ENCODE peak calls at places on chromosomes 5 and 9, in eight cellular contexts. O is heart left ventricle, G is adrenal gland, W is sigmoid colon, Y is suprapubic skin, U is HCT116, E is ovary, S is A549. T is an unnamed sample.

GRCh38 chr5:168287362-168287761 is 4.1 kb upstream of the WWC1 start:
- DNase-seq in W (no peak), Y (no peak), U (no peak), G (no peak), O (no peak), S (no peak), E (no peak), T (no peak)

GRCh38 chr5:1767524-1768282 is 31.9 kb downstream of the MRPL36 start:
- DNase-seq in O (peak), S (no peak), W (peak), U (no peak), G (no peak), E (no peak), Y (no peak), T (no peak)

GRCh38 chr9:88971131-88971960 is 19.9 kb upstream of the S1PR3 start:
- DNase-seq in G (no peak), U (no peak), S (no peak), E (no peak), W (no peak), O (no peak), Y (no peak), T (no peak)

GRCh38 chr5:22473865-22474264 is 379.3 kb downstream of the CDH12 start:
- DNase-seq in E (no peak), S (no peak), Y (no peak), W (no peak), U (no peak), O (no peak), G (no peak), T (no peak)

GRCh38 chr5:119943148-119943547 is 313.8 kb downstream of the FAM170A start:
- DNase-seq in U (no peak), S (no peak), E (no peak), G (no peak), Y (no peak), W (no peak), O (no peak), T (no peak)

GRCh38 chr5:95848701-95849100 is 26.2 kb upstream of the GLRX start:
- DNase-seq in S (no peak), O (no peak), U (no peak), Y (no peak), G (no peak), W (no peak), E (no peak), T (no peak)

GRCh38 chr9:3804148-3804547 is 278.3 kb upstream of the RFX3 start:
- DNase-seq in W (no peak), S (no peak), Y (no peak), E (no peak), G (no peak), U (no peak), O (no peak), T (no peak)

GRCh38 chr5:124858612-124859011 is 112.2 kb upstream of the ZNF608 start:
- DNase-seq in O (no peak), U (no peak), W (no peak), S (no peak), Y (no peak), E (no peak), G (peak), T (no peak)

GRCh38 chr5:134445841-134446818 is 34.4 kb upstream of the CDKN2AIPNL start:
- DNase-seq in U (no peak), W (peak), G (no peak), S (no peak), Y (no peak), E (no peak), O (no peak), T (no peak)

GRCh38 chr5:134447815-134448520 is 36.3 kb upstream of the CDKN2AIPNL start:
- DNase-seq in S (no peak), G (no peak), Y (no peak), U (no peak), O (no peak), E (no peak), W (peak), T (no peak)

GRCh38 chr5:134449167-134449566 is 37.5 kb upstream of the CDKN2AIPNL start:
- DNase-seq in Y (no peak), G (no peak), S (no peak), E (no peak), W (peak), U (no peak), O (no peak), T (no peak)

GRCh38 chr5:134444941-134445471 is 33.3 kb upstream of the CDKN2AIPNL start:
- DNase-seq in U (no peak), E (no peak), Y (no peak), G (no peak), O (no peak), S (no peak), W (no peak), T (no peak)

GRCh38 chr5:134446938-134447337 is 35.3 kb upstream of the CDKN2AIPNL start:
- DNase-seq in S (no peak), W (no peak), U (no peak), E (no peak), G (no peak), Y (no peak), O (no peak), T (no peak)
- TF ChIP-seq POLR2A in S (no peak), W (no peak), U (no peak), E (no peak), G (no peak), Y (no peak), O (no peak), T (no peak)

DNA sequence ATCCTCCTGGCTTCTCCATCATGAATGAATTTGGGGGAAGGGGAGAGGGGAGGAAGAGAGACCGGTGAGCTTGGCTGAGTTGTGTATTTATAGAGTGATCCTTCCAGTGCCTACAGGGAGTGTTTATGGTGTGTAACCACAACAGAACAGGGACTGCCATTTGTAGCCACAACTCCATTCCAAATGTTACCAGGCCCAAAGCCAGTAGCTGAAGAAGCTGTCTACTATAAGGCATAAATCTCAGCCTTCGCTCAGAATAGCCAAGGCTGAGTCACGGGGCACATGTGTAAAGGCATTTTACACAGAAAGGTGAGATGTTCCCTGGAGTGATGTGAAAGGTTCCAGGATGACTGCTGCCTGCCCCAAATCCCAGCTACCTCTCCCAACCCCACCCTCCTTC is 2.5 kb downstream of the TMEM252 start:
- DNase-seq in U (no peak), W (peak), O (peak), S (no peak), Y (no peak), G (peak), E (no peak), T (no peak)
- H3K27ac ChIP-seq in U (no peak), W (peak), O (peak), S (no peak), Y (no peak), G (no peak), E (no peak), T (no peak)

GRCh38 chr5:61330879-61331406 is 1.1 kb upstream of the ZSWIM6 start:
- DNase-seq in E (peak), O (peak), G (peak), Y (no peak), W (peak), S (peak), U (no peak), T (no peak)
- TF ChIP-seq POLR2A in E (no peak), O (no peak), G (peak), Y (no peak), W (no peak), S (no peak), U (no peak), T (no peak)

GRCh38 chr9:114503009-114503408 is 2.3 kb downstream of the WHRN start:
- DNase-seq in Y (no peak), G (no peak), S (no peak), U (no peak), W (no peak), E (no peak), O (no peak), T (no peak)

GRCh38 chr9:114505187-114506081 is at the start of gene WHRN:
- DNase-seq in U (peak), S (peak), W (peak), E (peak), O (peak), G (peak), Y (peak), T (peak)

GRCh38 chr9:114504341-114505186 is 709 bp downstream of the WHRN start:
- DNase-seq in E (peak), U (peak), Y (peak), S (peak), G (peak), O (peak), W (peak), T (peak)

GRCh38 chr9:114501786-114502682 is 3.2 kb downstream of the WHRN start:
- DNase-seq in O (no peak), E (no peak), U (no peak), S (peak), W (no peak), G (peak), Y (no peak), T (no peak)

DNA sequence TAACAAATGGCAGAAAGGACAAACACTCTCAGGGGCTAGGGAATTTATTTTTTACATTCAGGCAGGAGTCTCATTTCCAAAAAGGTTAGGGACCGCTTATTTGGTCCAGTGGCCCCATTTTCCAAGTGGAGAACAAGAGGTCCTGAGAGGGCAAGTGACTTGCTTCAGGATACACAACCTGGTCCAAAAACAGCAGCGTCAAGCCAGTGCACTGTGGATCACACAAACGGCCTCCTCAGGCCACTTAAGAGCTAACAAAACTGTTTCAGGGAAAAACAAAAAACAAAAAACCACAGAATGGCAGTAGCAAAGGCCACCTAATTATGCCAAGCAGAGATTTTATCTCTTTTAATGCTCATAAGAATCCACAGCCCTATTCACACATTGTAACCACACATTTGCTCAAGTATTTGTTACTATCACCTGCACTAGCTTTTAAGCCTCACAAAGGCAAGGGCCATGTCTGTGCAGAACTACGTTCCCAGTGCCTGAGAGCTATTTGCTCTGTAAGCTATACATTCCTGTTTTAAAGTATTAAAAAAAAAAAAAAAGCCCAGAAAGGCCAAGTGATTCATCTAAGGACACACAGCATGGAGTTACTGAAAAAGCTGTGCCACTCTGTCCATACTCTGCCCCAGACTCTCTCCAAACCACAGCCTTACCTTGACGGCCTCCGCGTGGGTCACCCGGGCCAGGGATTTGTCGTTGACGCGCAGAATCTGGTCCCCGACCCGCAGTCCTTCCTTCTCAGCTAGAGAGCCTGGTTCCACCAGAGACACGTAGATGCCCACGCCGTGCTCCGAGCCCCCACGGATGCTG is 1.5 kb downstream of the WHRN start:
- DNase-seq in Y (no peak), E (no peak), S (no peak), O (no peak), U (no peak), G (no peak), W (no peak), T (peak)
- H3K27ac ChIP-seq in Y (peak), E (peak), S (no peak), O (no peak), U (no peak), G (peak), W (peak), T (no peak)

GRCh38 chr9:68704804-68705635 is at the start of gene PIP5K1B:
- DNase-seq in O (peak), G (peak), Y (peak), W (peak), E (peak), S (peak), U (no peak), T (no peak)
- TF ChIP-seq POLR2A in O (peak), G (peak), Y (no peak), W (no peak), E (no peak), S (no peak), U (no peak), T (no peak)

GRCh38 chr5:177432143-177432904 is 5.8 kb downstream of the GRK6 start:
- DNase-seq in W (peak), S (no peak), G (no peak), E (peak), O (peak), U (no peak), Y (no peak), T (no peak)

GRCh38 chr5:177434437-177434836 is 8.0 kb downstream of the GRK6 start:
- DNase-seq in S (no peak), O (no peak), U (no peak), G (no peak), Y (no peak), E (no peak), W (no peak), T (no peak)

GRCh38 chr5:177433658-177434217 is 7.3 kb downstream of the GRK6 start:
- DNase-seq in Y (no peak), S (no peak), G (no peak), O (no peak), W (no peak), U (no peak), E (no peak), T (no peak)

GRCh38 chr5:177431317-177432142 is 5.1 kb downstream of the GRK6 start:
- DNase-seq in W (peak), S (no peak), E (peak), U (no peak), Y (no peak), G (no peak), O (peak), T (no peak)

DNA sequence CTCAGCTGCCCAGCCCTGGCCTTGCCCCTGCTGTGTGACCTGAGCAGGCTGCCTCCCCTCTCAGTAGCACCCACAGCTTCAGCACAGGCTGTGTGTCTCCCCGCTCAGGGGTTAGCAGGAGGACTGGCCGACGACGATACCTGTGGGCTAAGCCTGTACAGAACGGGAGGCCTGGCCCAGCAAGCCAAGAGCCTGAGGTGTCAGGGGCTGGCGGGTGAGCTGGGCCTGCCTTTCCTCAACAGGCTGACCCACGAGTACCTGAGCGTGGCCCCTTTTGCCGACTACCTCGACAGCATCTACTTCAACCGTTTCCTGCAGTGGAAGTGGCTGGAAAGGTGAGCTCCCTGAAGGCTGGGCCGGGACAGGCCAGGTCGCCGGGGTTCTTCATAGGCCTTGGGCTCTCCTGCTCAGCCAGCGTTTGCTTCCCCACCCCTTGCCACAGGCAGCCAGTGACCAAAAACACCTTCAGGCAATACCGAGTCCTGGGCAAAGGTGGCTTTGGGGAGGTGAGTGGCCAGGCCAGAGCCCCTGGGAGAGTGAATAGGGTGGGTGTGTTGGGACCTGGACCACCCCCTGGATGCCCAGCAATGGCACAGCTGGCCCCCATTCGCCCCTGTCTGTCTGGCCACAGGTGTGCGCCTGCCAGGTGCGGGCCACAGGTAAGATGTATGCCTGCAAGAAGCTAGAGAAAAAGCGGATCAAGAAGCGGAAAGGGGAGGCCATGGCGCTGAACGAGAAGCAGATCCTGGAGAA is 6.6 kb downstream of the GRK6 start:
- DNase-seq in O (no peak), Y (no peak), S (no peak), G (no peak), E (no peak), W (no peak), U (no peak), T (no peak)
- H3K27ac ChIP-seq in O (no peak), Y (no peak), S (no peak), G (no peak), E (no peak), W (no peak), U (no peak), T (peak)

GRCh38 chr5:59275170-59275536 is 618.4 kb downstream of the PDE4D start:
- DNase-seq in W (no peak), S (no peak), U (no peak), Y (no peak), O (no peak), G (no peak), E (no peak), T (no peak)

GRCh38 chr5:59276886-59277514 is 616.5 kb downstream of the PDE4D start:
- DNase-seq in E (no peak), Y (no peak), O (no peak), W (peak), S (no peak), U (no peak), G (no peak), T (no peak)

GRCh38 chr5:59276277-59276647 is 617.3 kb downstream of the PDE4D start:
- DNase-seq in O (no peak), W (no peak), U (no peak), G (no peak), S (no peak), Y (no peak), E (no peak), T (no peak)

GRCh38 chr5:59274130-59274529 is 619.4 kb downstream of the PDE4D start:
- DNase-seq in W (no peak), G (no peak), O (no peak), U (no peak), S (no peak), Y (no peak), E (no peak), T (no peak)

GRCh38 chr5:59275537-59276276 is 617.8 kb downstream of the PDE4D start:
- DNase-seq in S (no peak), U (no peak), G (peak), O (peak), W (peak), E (peak), Y (no peak), T (no peak)
- TF ChIP-seq POLR2A in S (no peak), U (no peak), G (no peak), O (no peak), W (no peak), E (no peak), Y (no peak), T (no peak)

DNA sequence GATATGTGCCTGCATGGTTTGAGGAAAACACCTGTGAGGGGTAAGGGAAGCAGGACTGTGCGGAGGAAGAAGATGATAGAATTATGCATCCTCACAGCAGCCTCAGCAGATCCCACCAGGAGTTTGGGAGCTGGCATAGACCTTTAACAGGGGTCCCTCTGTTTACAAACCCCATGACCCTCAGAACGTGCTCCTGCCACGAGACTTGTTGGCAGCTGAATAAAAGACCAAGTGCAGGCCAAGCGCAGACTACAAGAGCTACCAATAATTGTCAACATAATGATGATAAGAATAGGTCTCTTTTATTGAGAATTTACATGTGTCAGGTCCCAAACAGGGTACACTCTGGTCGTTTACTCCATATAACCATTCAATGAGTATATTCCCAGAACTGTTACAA is 236.0 kb downstream of the MED10 start:
- DNase-seq in O (no peak), U (no peak), S (no peak), E (no peak), G (no peak), W (no peak), Y (no peak), T (no peak)
- H3K27ac ChIP-seq in O (no peak), U (no peak), S (no peak), E (no peak), G (no peak), W (no peak), Y (no peak), T (no peak)

GRCh38 chr5:111930905-111931461 is 174.0 kb upstream of the NREP start:
- DNase-seq in G (no peak), E (no peak), W (no peak), U (no peak), O (no peak), S (no peak), Y (no peak), T (no peak)
- TF ChIP-seq POLR2A in G (no peak), E (no peak), W (no peak), U (no peak), O (no peak), S (no peak), Y (no peak), T (no peak)

GRCh38 chr5:98775246-98775961 is 1.9 kb downstream of the RGMB start:
- DNase-seq in E (no peak), U (no peak), W (no peak), O (no peak), G (no peak), S (no peak), Y (no peak), T (no peak)
- H3K27ac ChIP-seq in E (peak), U (no peak), W (peak), O (peak), G (no peak), S (no peak), Y (peak), T (no peak)

T was measured in tibial nerve.